ENCODE peak calls at places on chromosomes 3 and 15, in six cellular contexts. One of them, this sample, is unnamed.

GRCh38 chr3:50585919-50586762 is 16.8 kb downstream of the HEMK1 start:
- DNase-seq in tibial artery: no peak
- DNase-seq in HCT116: no peak
- DNase-seq in AG04450: no peak
- DNase-seq in HFF-Myc: no peak
- DNase-seq in bronchial epithelial cell: no peak
- DNase-seq in this sample: no peak

GRCh38 chr3:196624907-196625306 is 14.6 kb upstream of the NRROS start:
- DNase-seq in HFF-Myc: no peak
- DNase-seq in HCT116: no peak
- DNase-seq in tibial artery: peak; percentile 79
- DNase-seq in AG04450: no peak
- DNase-seq in bronchial epithelial cell: no peak
- DNase-seq in this sample: no peak

GRCh38 chr15:72358532-72359180 is 17.2 kb downstream of the HEXA start:
- DNase-seq in HCT116: no peak
- DNase-seq in tibial artery: no peak
- DNase-seq in HFF-Myc: peak; percentile 94
- DNase-seq in bronchial epithelial cell: peak; percentile 93
- DNase-seq in AG04450: peak; percentile 23
- DNase-seq in this sample: no peak

GRCh38 chr3:162302983-162303624 is 806.5 kb downstream of the OTOL1 start:
- DNase-seq in HCT116: no peak
- DNase-seq in bronchial epithelial cell: no peak
- DNase-seq in AG04450: no peak
- DNase-seq in tibial artery: no peak
- DNase-seq in HFF-Myc: no peak
- DNase-seq in this sample: no peak

GRCh38 chr3:72279631-72280041 is 494.7 kb upstream of the PROK2 start:
- DNase-seq in tibial artery: no peak
- DNase-seq in HCT116: no peak
- DNase-seq in bronchial epithelial cell: no peak
- DNase-seq in HFF-Myc: no peak
- DNase-seq in AG04450: no peak
- DNase-seq in this sample: no peak

GRCh38 chr15:67146214-67146613 is 80.8 kb downstream of the SMAD3 start:
- DNase-seq in AG04450: peak; percentile 78
- DNase-seq in tibial artery: peak; percentile 61
- DNase-seq in bronchial epithelial cell: peak; percentile 56
- DNase-seq in HCT116: no peak
- DNase-seq in HFF-Myc: no peak
- DNase-seq in this sample: no peak

GRCh38 chr15:73697033-73697467 is 12.9 kb downstream of the CD276 start:
- DNase-seq in HCT116: no peak
- DNase-seq in bronchial epithelial cell: peak; percentile 88
- DNase-seq in AG04450: peak; percentile 81
- DNase-seq in tibial artery: peak; percentile 87
- DNase-seq in HFF-Myc: peak; percentile 90
- DNase-seq in this sample: no peak

GRCh38 chr3:100975714-100976113 is 17.5 kb downstream of the ABI3BP start:
- DNase-seq in HFF-Myc: no peak
- DNase-seq in bronchial epithelial cell: no peak
- DNase-seq in tibial artery: no peak
- DNase-seq in AG04450: no peak
- DNase-seq in HCT116: no peak
- DNase-seq in this sample: no peak

GRCh38 chr3:69740103-69741021 is 1.1 kb downstream of the MITF start:
- DNase-seq in tibial artery: peak; percentile 69
- DNase-seq in bronchial epithelial cell: peak; percentile 44
- DNase-seq in HCT116: no peak
- DNase-seq in AG04450: no peak
- DNase-seq in HFF-Myc: no peak
- DNase-seq in this sample: no peak

GRCh38 chr3:146899171-146899570 is 294.0 kb upstream of the PLSCR5 start:
- DNase-seq in HCT116: no peak
- DNase-seq in bronchial epithelial cell: no peak
- DNase-seq in AG04450: no peak
- DNase-seq in tibial artery: no peak
- DNase-seq in HFF-Myc: no peak
- DNase-seq in this sample: no peak

DNA sequence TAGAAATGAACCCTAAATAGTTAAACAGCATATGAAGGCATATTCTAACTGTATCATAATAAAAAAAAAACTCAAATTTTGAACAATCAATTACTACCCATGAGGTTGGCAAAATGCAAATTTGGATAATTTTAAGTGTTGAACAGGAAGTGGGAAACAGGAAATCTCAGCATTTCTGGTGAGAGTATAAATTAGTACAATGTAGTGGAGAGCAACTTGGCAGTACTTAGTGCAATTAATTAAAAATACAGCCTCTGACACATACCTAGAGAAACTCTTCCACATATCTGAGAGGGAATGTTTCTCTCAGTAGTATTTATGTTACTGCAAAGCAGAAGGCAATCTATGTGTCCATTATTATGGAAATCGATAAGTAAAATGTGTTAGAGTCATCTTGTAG is 96.8 kb downstream of the TUSC7 start:
- DNase-seq in AG04450: no peak
- DNase-seq in HCT116: no peak
- DNase-seq in bronchial epithelial cell: no peak
- DNase-seq in tibial artery: no peak
- DNase-seq in HFF-Myc: no peak
- DNase-seq in this sample: no peak
- TF ChIP-seq CTCF in AG04450: no peak
- TF ChIP-seq CTCF in HCT116: no peak
- TF ChIP-seq CTCF in bronchial epithelial cell: no peak
- TF ChIP-seq CTCF in tibial artery: no peak
- TF ChIP-seq CTCF in HFF-Myc: no peak
- TF ChIP-seq CTCF in this sample: no peak

GRCh38 chr15:69749797-69750196 is 297.2 kb downstream of the RPLP1 start:
- DNase-seq in HCT116: peak; percentile 13
- DNase-seq in AG04450: no peak
- DNase-seq in bronchial epithelial cell: peak; percentile 12
- DNase-seq in HFF-Myc: no peak
- DNase-seq in tibial artery: no peak
- DNase-seq in this sample: no peak
- TF ChIP-seq CTCF in HCT116: peak; percentile 27
- TF ChIP-seq CTCF in AG04450: peak; percentile 15
- TF ChIP-seq CTCF in bronchial epithelial cell: peak; percentile 40
- TF ChIP-seq CTCF in HFF-Myc: peak; percentile 19
- TF ChIP-seq CTCF in tibial artery: no peak
- TF ChIP-seq CTCF in this sample: no peak

GRCh38 chr15:65869127-65869953 is at the start of gene RAB11A:
- DNase-seq in HFF-Myc: peak; percentile 83
- DNase-seq in tibial artery: peak; percentile 97
- DNase-seq in AG04450: peak; percentile 93
- DNase-seq in HCT116: peak; percentile 94
- DNase-seq in bronchial epithelial cell: peak; percentile 87
- DNase-seq in this sample: peak; percentile 94
- TF ChIP-seq CTCF in HFF-Myc: no peak
- TF ChIP-seq CTCF in tibial artery: peak; percentile 29
- TF ChIP-seq CTCF in AG04450: peak; percentile 44
- TF ChIP-seq CTCF in HCT116: no peak
- TF ChIP-seq CTCF in bronchial epithelial cell: peak; percentile 36
- TF ChIP-seq CTCF in this sample: no peak

GRCh38 chr3:181327349-181327748 is 337.8 kb upstream of the DNAJC19 start:
- DNase-seq in bronchial epithelial cell: no peak
- DNase-seq in HCT116: no peak
- DNase-seq in HFF-Myc: no peak
- DNase-seq in AG04450: no peak
- DNase-seq in tibial artery: no peak
- DNase-seq in this sample: no peak

GRCh38 chr3:181330821-181331563 is 341.5 kb upstream of the DNAJC19 start:
- DNase-seq in HFF-Myc: no peak
- DNase-seq in tibial artery: no peak
- DNase-seq in HCT116: no peak
- DNase-seq in AG04450: no peak
- DNase-seq in bronchial epithelial cell: no peak
- DNase-seq in this sample: no peak

GRCh38 chr3:181330257-181330656 is 340.7 kb upstream of the DNAJC19 start:
- DNase-seq in bronchial epithelial cell: no peak
- DNase-seq in HCT116: no peak
- DNase-seq in tibial artery: no peak
- DNase-seq in HFF-Myc: no peak
- DNase-seq in AG04450: no peak
- DNase-seq in this sample: no peak

GRCh38 chr3:181329024-181329423 is 339.5 kb upstream of the DNAJC19 start:
- DNase-seq in HCT116: no peak
- DNase-seq in bronchial epithelial cell: no peak
- DNase-seq in AG04450: no peak
- DNase-seq in tibial artery: no peak
- DNase-seq in HFF-Myc: no peak
- DNase-seq in this sample: no peak

DNA sequence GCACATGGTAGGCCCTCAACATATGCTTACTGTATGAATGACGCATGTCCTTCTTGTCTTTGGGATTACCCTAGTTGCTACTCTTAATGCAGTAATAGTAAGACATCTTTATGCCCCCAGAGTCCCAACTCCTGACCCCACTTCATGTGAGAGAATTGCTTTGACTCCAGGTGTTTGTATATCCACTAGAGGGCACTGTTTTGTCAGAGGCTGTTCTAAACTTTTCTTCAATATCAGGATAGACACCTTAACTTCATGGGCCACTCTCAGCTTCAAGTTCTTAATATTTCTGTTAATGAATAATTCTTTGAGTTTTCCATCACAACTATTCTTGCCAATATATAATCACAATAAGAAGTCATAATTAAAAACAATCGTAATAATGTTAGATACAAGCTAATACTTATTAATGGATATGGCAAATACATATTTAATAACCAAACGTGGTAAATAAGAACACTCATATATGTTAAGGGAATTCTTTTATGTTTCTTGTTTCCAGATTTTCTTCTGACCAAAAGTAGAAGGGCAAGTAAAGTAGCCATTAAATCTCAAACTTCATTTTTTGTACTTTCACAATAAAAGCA is 337.2 kb upstream of the DNAJC19 start:
- DNase-seq in tibial artery: no peak
- DNase-seq in AG04450: no peak
- DNase-seq in HCT116: peak; percentile 15
- DNase-seq in bronchial epithelial cell: peak; percentile 35
- DNase-seq in HFF-Myc: no peak
- DNase-seq in this sample: no peak
- TF ChIP-seq CTCF in tibial artery: no peak
- TF ChIP-seq CTCF in AG04450: peak; percentile 69
- TF ChIP-seq CTCF in HCT116: peak; percentile 34
- TF ChIP-seq CTCF in bronchial epithelial cell: peak; percentile 63
- TF ChIP-seq CTCF in HFF-Myc: no peak
- TF ChIP-seq CTCF in this sample: no peak

GRCh38 chr3:17972476-17972875 is 230.0 kb upstream of the TBC1D5 start:
- DNase-seq in AG04450: no peak
- DNase-seq in tibial artery: no peak
- DNase-seq in bronchial epithelial cell: no peak
- DNase-seq in HFF-Myc: no peak
- DNase-seq in HCT116: no peak
- DNase-seq in this sample: no peak

GRCh38 chr3:17972030-17972429 is 229.6 kb upstream of the TBC1D5 start:
- DNase-seq in AG04450: no peak
- DNase-seq in bronchial epithelial cell: no peak
- DNase-seq in HCT116: no peak
- DNase-seq in HFF-Myc: no peak
- DNase-seq in tibial artery: no peak
- DNase-seq in this sample: no peak

GRCh38 chr3:17972889-17973558 is 230.6 kb upstream of the TBC1D5 start:
- DNase-seq in HFF-Myc: no peak
- DNase-seq in tibial artery: no peak
- DNase-seq in HCT116: no peak
- DNase-seq in AG04450: no peak
- DNase-seq in bronchial epithelial cell: no peak
- DNase-seq in this sample: no peak

GRCh38 chr3:17973559-17973906 is 231.1 kb upstream of the TBC1D5 start:
- DNase-seq in tibial artery: no peak
- DNase-seq in AG04450: no peak
- DNase-seq in HCT116: no peak
- DNase-seq in HFF-Myc: no peak
- DNase-seq in bronchial epithelial cell: no peak
- DNase-seq in this sample: no peak

GRCh38 chr3:17974206-17974841 is 231.9 kb upstream of the TBC1D5 start:
- DNase-seq in HCT116: no peak
- DNase-seq in tibial artery: no peak
- DNase-seq in AG04450: no peak
- DNase-seq in bronchial epithelial cell: no peak
- DNase-seq in HFF-Myc: no peak
- DNase-seq in this sample: no peak
- TF ChIP-seq CTCF in HCT116: no peak
- TF ChIP-seq CTCF in tibial artery: no peak
- TF ChIP-seq CTCF in AG04450: peak; percentile 23
- TF ChIP-seq CTCF in bronchial epithelial cell: no peak
- TF ChIP-seq CTCF in HFF-Myc: no peak
- TF ChIP-seq CTCF in this sample: no peak

DNA sequence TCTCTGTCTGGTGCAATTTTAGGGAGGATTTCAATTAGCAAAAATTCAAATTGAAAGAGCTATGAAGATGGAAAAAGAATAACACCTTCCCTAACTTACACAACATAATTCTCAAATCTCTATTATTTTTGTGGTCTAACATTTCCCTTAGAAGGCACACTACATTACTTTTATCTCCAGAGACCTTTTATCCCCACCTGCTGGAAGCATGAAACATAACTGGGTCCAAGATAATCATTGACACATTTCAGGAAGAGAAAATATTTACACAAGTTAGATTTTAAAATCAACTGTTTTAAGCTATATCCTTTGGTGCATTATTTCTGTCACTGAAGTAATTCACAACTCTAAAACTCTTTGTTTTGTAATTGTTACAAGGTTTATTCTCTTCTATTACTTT is 779.5 kb downstream of the ROBO1 start:
- DNase-seq in AG04450: no peak
- DNase-seq in tibial artery: no peak
- DNase-seq in HCT116: no peak
- DNase-seq in bronchial epithelial cell: peak; percentile 38
- DNase-seq in HFF-Myc: no peak
- DNase-seq in this sample: no peak
- TF ChIP-seq CTCF in AG04450: peak; percentile 56
- TF ChIP-seq CTCF in tibial artery: no peak
- TF ChIP-seq CTCF in HCT116: no peak
- TF ChIP-seq CTCF in bronchial epithelial cell: peak; percentile 21
- TF ChIP-seq CTCF in HFF-Myc: peak; percentile 22
- TF ChIP-seq CTCF in this sample: no peak